ENCODE peak calls at places on chromosomes 11 and 22, in eight cellular contexts. R, U, L, V, Z, F, D and A are unnamed samples.

GRCh38 chr11:86888164-86888977 is 66.8 kb downstream of the FZD4 start:
- DNase-seq in R (peak), U (peak), Z (peak), L (peak), V (no peak), D (peak), F (no peak), A (no peak)

GRCh38 chr22:36465232-36466021 is 16.0 kb downstream of the TXN2 start:
- DNase-seq in L (peak), F (peak), Z (peak), R (peak), D (peak), U (peak), V (peak), A (peak)

GRCh38 chr22:40512426-40513136 is 123.9 kb downstream of the MRTFA start:
- DNase-seq in F (no peak), D (peak), U (peak), V (no peak), L (peak), Z (peak), R (peak), A (peak)

GRCh38 chr11:126352934-126353801 is 2.3 kb upstream of the ST3GAL4 start:
- DNase-seq in V (no peak), U (peak), R (no peak), L (no peak), D (peak), F (no peak), Z (peak), A (no peak)

GRCh38 chr11:133595998-133596590 is 63.8 kb upstream of the OPCML start:
- DNase-seq in Z (no peak), R (no peak), D (no peak), L (no peak), U (no peak), V (no peak), F (no peak), A (no peak)

GRCh38 chr11:69934861-69935494 is 115.8 kb upstream of the FGF3 start:
- DNase-seq in V (peak), L (no peak), U (no peak), D (peak), R (no peak), Z (no peak), F (no peak), A (no peak)

GRCh38 chr22:35618427-35619223 is 1.5 kb upstream of the MB start:
- DNase-seq in V (no peak), R (no peak), U (no peak), L (no peak), D (no peak), Z (no peak), F (no peak), A (no peak)

GRCh38 chr11:27118371-27118770 is 77.8 kb downstream of the BBOX1 start:
- DNase-seq in U (peak), F (no peak), R (no peak), Z (peak), D (no peak), V (no peak), L (no peak), A (no peak)

GRCh38 chr22:50012201-50013181 is at the start of gene IL17REL:
- DNase-seq in L (peak), F (no peak), D (no peak), R (no peak), V (no peak), Z (peak), U (peak), A (no peak)
- TF ChIP-seq CTCF in L (no peak), F (no peak), D (peak), R (peak), V (no peak), Z (peak), U (no peak), A (no peak)

GRCh38 chr11:72245232-72245816 is 1.3 kb upstream of the PHOX2A start:
- DNase-seq in F (no peak), Z (no peak), V (no peak), R (no peak), L (no peak), U (no peak), D (no peak), A (no peak)
- H3K4me3 ChIP-seq in F (no peak), Z (no peak), V (no peak), R (no peak), L (no peak), U (no peak), D (no peak), A (no peak)

DNA sequence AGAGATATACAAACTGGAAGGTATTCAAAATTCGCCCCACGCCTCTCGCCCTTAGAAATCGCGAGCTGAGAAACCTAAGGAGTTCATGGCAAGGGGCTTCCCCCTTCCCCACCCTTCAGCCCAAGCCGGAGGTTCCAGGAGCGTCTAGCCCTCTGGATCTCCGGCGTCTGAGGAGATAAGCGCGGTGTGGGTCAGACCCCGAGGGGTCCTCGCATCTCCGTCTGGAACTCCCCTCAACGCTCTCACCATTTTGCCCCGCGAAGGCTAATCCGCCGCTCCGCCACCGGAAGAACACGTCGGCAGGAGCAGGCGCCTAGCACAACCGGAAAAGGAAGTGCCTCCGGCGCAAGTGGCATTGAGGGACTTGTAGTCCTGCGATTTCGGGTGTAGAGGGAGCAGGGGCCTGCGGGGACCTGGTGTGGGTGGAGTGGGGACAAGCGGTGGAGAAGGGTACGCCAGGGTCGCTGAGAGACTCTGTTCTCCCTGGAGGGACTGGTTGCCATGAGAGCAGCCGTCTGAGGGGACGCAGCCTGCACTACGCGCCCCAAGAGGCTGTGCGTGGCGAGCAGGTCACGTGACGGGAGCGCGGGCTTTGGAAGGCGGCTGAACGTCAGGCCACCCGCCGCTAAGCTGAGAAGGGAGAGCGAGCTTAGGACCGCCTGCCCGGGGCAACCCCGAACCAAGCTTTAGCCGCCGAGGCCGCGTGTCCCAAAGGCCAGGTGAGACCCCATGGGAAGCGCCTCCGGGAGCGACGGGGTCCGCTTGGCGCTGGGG is at the start of the genes FEN1 and TMEM258:
- DNase-seq in U (peak), F (peak), D (peak), V (peak), L (peak), Z (peak), R (peak), A (no peak)
- TF ChIP-seq CTCF in U (peak), F (no peak), D (no peak), V (peak), L (no peak), Z (no peak), R (no peak), A (no peak)

GRCh38 chr11:1761110-1761856 is 2.4 kb downstream of the CTSD start:
- DNase-seq in D (no peak), V (no peak), Z (no peak), F (peak), U (no peak), L (no peak), R (no peak), A (no peak)

GRCh38 chr11:1759151-1759850 is 4.4 kb downstream of the CTSD start:
- DNase-seq in Z (no peak), F (peak), U (no peak), V (no peak), R (no peak), D (no peak), L (no peak), A (no peak)

GRCh38 chr11:1758611-1759150 is 5.0 kb downstream of the CTSD start:
- DNase-seq in R (no peak), U (no peak), F (no peak), D (no peak), L (no peak), Z (no peak), V (no peak), A (no peak)

GRCh38 chr11:1760351-1761109 is 3.2 kb downstream of the CTSD start:
- DNase-seq in L (peak), Z (peak), F (peak), U (no peak), R (no peak), D (no peak), V (no peak), A (peak)

DNA sequence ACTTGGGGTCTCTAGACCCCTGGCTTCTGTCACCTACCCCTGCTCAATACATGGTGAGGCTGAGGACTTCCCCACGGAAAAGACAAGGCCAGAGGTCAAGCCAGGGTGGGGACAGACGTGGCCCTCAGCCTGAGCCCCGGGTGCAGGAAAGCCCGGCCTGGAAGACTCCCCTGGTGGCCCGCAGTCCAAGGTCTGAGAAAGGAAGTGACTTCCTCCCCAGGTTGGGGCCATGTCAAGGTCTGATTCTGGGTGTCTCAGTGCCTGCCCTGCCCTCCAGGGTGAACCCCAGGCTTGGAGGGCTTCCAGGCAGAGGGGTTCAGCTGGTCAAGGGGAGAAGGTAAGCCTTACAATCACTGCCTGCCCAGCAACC is 3.9 kb downstream of the CTSD start:
- DNase-seq in R (no peak), F (peak), D (no peak), V (no peak), L (no peak), Z (no peak), U (no peak), A (no peak)
- H3K4me3 ChIP-seq in R (no peak), F (peak), D (no peak), V (no peak), L (no peak), Z (no peak), U (no peak), A (no peak)